ENCODE peak calls at places on chromosomes 11 and 22, in seven cellular contexts. D is NCI-H2081 treated with DMSO at 0.1 percent for 48 hours; C is stimulated activated CD8-positive, alpha-beta memory T cell treated with anti-CD3 and anti-CD28 coated beads, Interleukin-2, amount 100 ng/mL, for 48 hours; U is activated CD4-positive, alpha-beta T cell treated with anti-CD3 and anti-CD28 coated beads, Interleukin-2, amount 10 ng/mL, durations not matched to agents 7 days and 5 days; M is AG08396; Z is T-helper 2 cell; T is globus pallidus. H is an unnamed sample.

GRCh38 chr22:45473626-45474237 is 29.0 kb upstream of the FBLN1 start:
- DNase-seq in Z (no peak), M (no peak), T (no peak), D (no peak), C (no peak), U (no peak), H (no peak)

GRCh38 chr11:12066799-12067508 is 43.4 kb upstream of the MICAL2 start:
- DNase-seq in D (no peak), U (no peak), C (no peak), Z (no peak), M (no peak), T (no peak), H (no peak)

GRCh38 chr11:72831521-72832300 is 17.5 kb downstream of the ATG16L2 start:
- DNase-seq in C (no peak), D (peak), Z (no peak), U (peak), T (peak), M (peak), H (peak)

GRCh38 chr22:38135133-38135706 is 24.7 kb upstream of the BAIAP2L2 start:
- DNase-seq in Z (no peak), U (no peak), T (no peak), C (no peak), M (peak), D (no peak), H (no peak)

GRCh38 chr11:84526250-84526649 is 1100.9 kb downstream of the DLG2 start:
- DNase-seq in D (no peak), C (no peak), U (no peak), M (no peak), Z (no peak), T (no peak), H (no peak)

GRCh38 chr22:36287881-36288515 is 35.1 kb downstream of the APOL1 start:
- DNase-seq in Z (no peak), T (no peak), U (no peak), D (no peak), C (no peak), M (no peak), H (no peak)

GRCh38 chr11:75246673-75247350 is 6.2 kb downstream of the TPBGL start:
- DNase-seq in T (no peak), Z (no peak), C (no peak), D (no peak), U (no peak), M (no peak), H (no peak)

GRCh38 chr22:41826430-41827383 is 6.2 kb upstream of the SREBF2 start:
- DNase-seq in D (no peak), Z (no peak), C (no peak), T (no peak), M (no peak), U (no peak), H (no peak)

GRCh38 chr11:18310800-18311340 is 11.1 kb downstream of the HPS5 start:
- DNase-seq in D (no peak), C (no peak), M (no peak), Z (no peak), U (no peak), T (no peak), H (no peak)

GRCh38 chr22:43878831-43879550 is 12.8 kb downstream of the PNPLA5 start:
- DNase-seq in C (no peak), T (no peak), Z (no peak), M (no peak), U (no peak), D (no peak), H (no peak)

GRCh38 chr22:44964722-44965078 is 45.1 kb downstream of the PHF21B start:
- DNase-seq in M (no peak), D (no peak), U (no peak), T (no peak), C (no peak), Z (no peak), H (no peak)

GRCh38 chr11:62054484-62055121 is 69.2 kb upstream of the INCENP start:
- DNase-seq in M (no peak), C (no peak), U (peak), Z (peak), D (no peak), T (peak), H (no peak)

GRCh38 chr22:17120711-17121234 is 387 bp downstream of the TMEM121B start:
- DNase-seq in Z (no peak), C (no peak), M (peak), D (no peak), U (no peak), T (no peak), H (no peak)

GRCh38 chr11:130601141-130601540 is 152.7 kb downstream of the ADAMTS15 start:
- DNase-seq in D (no peak), T (peak), M (peak), Z (no peak), C (no peak), U (no peak), H (no peak)

GRCh38 chr11:61776561-61777075 is 15.8 kb downstream of the TMEM258 start:
- DNase-seq in T (peak), Z (peak), U (peak), M (peak), D (no peak), C (peak), H (no peak)

GRCh38 chr22:20027966-20028854 is 7.3 kb downstream of the TANGO2 start:
- DNase-seq in D (no peak), M (no peak), T (no peak), U (no peak), C (no peak), Z (no peak), H (no peak)

GRCh38 chr11:47236482-47236881 is 12.1 kb downstream of the ACP2 start:
- DNase-seq in U (no peak), T (no peak), D (no peak), Z (no peak), C (no peak), M (no peak), H (no peak)

GRCh38 chr11:35030716-35031213 is 108.2 kb upstream of the CD44 start:
- DNase-seq in U (no peak), T (no peak), D (no peak), M (peak), Z (no peak), C (no peak), H (no peak)

GRCh38 chr11:34068098-34068497 is 16.6 kb downstream of the CAPRIN1 start:
- DNase-seq in T (no peak), C (no peak), D (no peak), M (peak), Z (no peak), U (no peak), H (no peak)

GRCh38 chr11:9089061-9089460 is 2.3 kb downstream of the SCUBE2 start:
- DNase-seq in C (no peak), Z (no peak), M (no peak), T (no peak), D (no peak), U (no peak), H (no peak)

GRCh38 chr11:134207538-134208239 is 16.1 kb downstream of the NCAPD3 start:
- DNase-seq in C (peak), U (peak), D (no peak), T (no peak), Z (peak), M (no peak), H (no peak)

GRCh38 chr22:45864959-45865496 is 111.9 kb downstream of the WNT7B start:
- DNase-seq in U (no peak), D (no peak), T (no peak), C (no peak), Z (no peak), M (no peak), H (no peak)

GRCh38 chr11:57903441-57904123 is 120.1 kb upstream of the OR9Q1 start:
- DNase-seq in M (no peak), T (no peak), Z (no peak), C (peak), U (peak), D (no peak), H (no peak)

H was measured in NCI-H1417 treated with DMSO at 0.1 percent for 48 hours.